ENCODE peak calls at places on chromosome 17, in eight cellular contexts. D is GM23338, Z is MM.1S, O is dorsolateral prefrontal cortex, X is upper lobe of right lung, H is lower leg skin, G is breast epithelium, K is OCI-LY7. U is an unnamed sample.

GRCh38 chr17:21511368-21512195 is 135.4 kb downstream of the KCNJ12 start:
- DNase-seq in Z (peak; percentile 56), X (peak; percentile 93), G (peak; percentile 68), H (peak; percentile 74), O (peak; percentile 89), K (peak; percentile 50), D (peak; percentile 95), U (peak; percentile 12)

GRCh38 chr17:58617563-58617962 is 74.3 kb downstream of the TEX14 start:
- DNase-seq in D (no peak), G (no peak), Z (no peak), H (no peak), O (no peak), X (no peak), K (no peak), U (no peak)

GRCh38 chr17:49745175-49746139 is 18.5 kb downstream of the FAM117A start:
- DNase-seq in O (no peak), D (no peak), H (no peak), Z (no peak), G (no peak), X (no peak), K (no peak), U (no peak)

GRCh38 chr17:11182430-11182829 is 58.6 kb upstream of the SHISA6 start:
- DNase-seq in O (no peak), D (no peak), G (no peak), Z (no peak), X (no peak), K (no peak), H (no peak), U (no peak)

GRCh38 chr17:45425984-45426413 is 6.7 kb downstream of the ARHGAP27 start:
- DNase-seq in D (no peak), X (no peak), H (no peak), Z (no peak), O (no peak), K (no peak), G (no peak), U (no peak)

GRCh38 chr17:29091591-29092291 is 48.8 kb downstream of the PIPOX start:
- DNase-seq in X (no peak), Z (no peak), O (peak; percentile 61), K (no peak), D (no peak), G (no peak), H (no peak), U (no peak)

GRCh38 chr17:9050801-9051401 is 29.6 kb downstream of the NTN1 start:
- DNase-seq in D (peak; percentile 72), Z (no peak), K (no peak), X (no peak), H (no peak), G (peak; percentile 45), O (no peak), U (no peak)

GRCh38 chr17:18026408-18026776 is 12.6 kb downstream of the ATPAF2 start:
- DNase-seq in Z (no peak), X (no peak), D (no peak), K (no peak), O (no peak), H (no peak), G (no peak), U (peak; percentile 53)

GRCh38 chr17:67415291-67415690 is 38.2 kb downstream of the PITPNC1 start:
- DNase-seq in K (no peak), H (no peak), X (no peak), G (no peak), Z (no peak), D (no peak), O (no peak), U (no peak)

GRCh38 chr17:11986939-11987329 is 10.3 kb downstream of the ZNF18 start:
- DNase-seq in Z (no peak), D (peak; percentile 70), O (no peak), G (no peak), K (peak; percentile 17), H (no peak), X (no peak), U (peak; percentile 33)

GRCh38 chr17:81217531-81217930 is 5.2 kb downstream of the CEP131 start:
- DNase-seq in G (no peak), H (no peak), K (no peak), X (no peak), D (no peak), O (no peak), Z (no peak), U (no peak)

GRCh38 chr17:18324140-18325049 is 9.3 kb downstream of the SMCR8 start:
- DNase-seq in Z (no peak), X (no peak), H (no peak), G (no peak), D (peak; percentile 40), O (peak; percentile 70), K (no peak), U (no peak)

GRCh38 chr17:64413505-64413904 is 22.8 kb upstream of the PECAM1 start:
- DNase-seq in G (no peak), Z (peak; percentile 26), X (peak; percentile 69), D (peak; percentile 13), O (no peak), H (no peak), K (peak; percentile 79), U (no peak)

GRCh38 chr17:55416000-55416399 is 5.6 kb downstream of the MMD start:
- DNase-seq in O (no peak), H (no peak), Z (no peak), G (no peak), X (no peak), K (no peak), D (no peak), U (no peak)
- TF ChIP-seq CTCF in O (no peak), H (no peak), Z (no peak), G (no peak), X (no peak), K (no peak), D (no peak), U (no peak)

GRCh38 chr17:48333034-48333491 is 97.0 kb downstream of the SKAP1 start:
- DNase-seq in H (no peak), K (no peak), G (no peak), O (no peak), Z (peak; percentile 28), D (no peak), X (no peak), U (no peak)

GRCh38 chr17:48330386-48330785 is 99.6 kb downstream of the SKAP1 start:
- DNase-seq in Z (no peak), H (no peak), K (no peak), G (no peak), X (no peak), O (no peak), D (no peak), U (no peak)

GRCh38 chr17:48330877-48331276 is 99.1 kb downstream of the SKAP1 start:
- DNase-seq in G (no peak), K (no peak), H (no peak), Z (no peak), D (no peak), O (no peak), X (no peak), U (no peak)

GRCh38 chr17:48326311-48326710 is 103.7 kb downstream of the SKAP1 start:
- DNase-seq in Z (no peak), X (no peak), D (no peak), G (no peak), H (no peak), O (no peak), K (no peak), U (no peak)

GRCh38 chr17:48328457-48328856 is 101.6 kb downstream of the SKAP1 start:
- DNase-seq in Z (no peak), X (no peak), K (no peak), H (no peak), D (no peak), G (no peak), O (no peak), U (no peak)
- H3K4me3 ChIP-seq in Z (no peak overlapping the region), X (no peak overlapping the region), K (no peak overlapping the region), H (no peak overlapping the region), D (no peak overlapping the region), G (no peak overlapping the region), O (no peak overlapping the region), U (no peak overlapping the region)

DNA sequence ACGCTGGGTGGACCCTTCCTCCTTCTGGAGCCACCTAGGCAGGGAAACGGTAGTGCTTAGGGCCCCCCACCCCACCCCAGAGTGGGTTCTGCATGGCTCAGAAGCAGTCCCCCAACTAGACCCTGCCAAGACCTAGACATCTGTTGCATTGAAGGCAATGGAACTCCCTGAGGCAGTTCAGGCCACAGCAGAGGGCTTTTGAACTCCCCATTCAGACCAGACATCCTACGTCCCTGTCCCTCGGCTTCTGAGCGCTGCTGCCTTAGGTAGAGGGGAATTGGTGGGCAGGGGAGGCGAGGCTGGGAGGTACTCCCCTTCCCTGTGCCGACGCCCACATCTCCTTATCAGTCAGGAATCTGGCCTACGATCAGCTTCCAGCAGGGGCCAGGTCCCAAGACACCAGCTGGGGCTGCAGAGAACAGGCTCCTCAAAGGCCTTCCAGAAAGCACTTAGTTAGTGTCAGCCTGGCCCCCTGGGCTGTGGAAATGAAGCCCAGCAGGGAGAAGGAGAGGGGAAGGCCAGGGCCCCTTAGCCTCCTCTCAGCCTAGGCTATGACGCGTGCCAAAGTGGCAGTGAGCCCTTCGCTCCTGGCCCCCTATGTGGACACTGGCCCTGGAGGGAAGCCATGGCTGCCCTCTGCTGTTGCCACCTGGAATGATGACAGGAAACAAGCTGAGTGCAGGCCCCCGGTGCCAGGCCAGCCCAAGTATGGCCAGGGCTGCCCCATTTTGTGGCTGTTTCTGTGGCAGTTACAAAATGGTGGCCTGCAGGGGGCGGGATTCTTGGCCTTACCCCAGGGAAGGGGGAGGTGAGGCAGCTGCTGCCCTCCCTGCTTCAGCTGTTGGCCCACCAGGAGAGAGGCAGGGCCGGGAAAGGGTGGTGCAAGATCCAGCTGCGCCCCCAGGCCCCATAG is 11.1 kb downstream of the TBX4 start:
- DNase-seq in O (no peak), K (no peak), D (peak; percentile 67), H (no peak), X (peak; percentile 65), G (no peak), Z (no peak), U (no peak)
- TF ChIP-seq CTCF in O (no peak), K (peak; percentile 57), D (peak; percentile 60), H (no peak), X (peak; percentile 14), G (no peak), Z (peak; percentile 15), U (peak; percentile 35)

GRCh38 chr17:7380855-7381683 is at the start of gene TNK1:
- DNase-seq in G (peak; percentile 69), X (peak; percentile 88), O (peak; percentile 71), Z (no peak), K (no peak), H (peak; percentile 48), D (peak; percentile 73), U (no peak)
- H3K4me3 ChIP-seq in G (peak within 1 kb of the TSS; percentile 75), X (peak within 1 kb of the TSS; percentile 57), O (no peak within 1 kb of the TSS), Z (no peak within 1 kb of the TSS), K (no peak within 1 kb of the TSS), H (peak within 1 kb of the TSS; percentile 29), D (peak within 1 kb of the TSS; percentile 76), U (peak within 1 kb of the TSS; percentile 23)

U was measured in HFF-Myc.